ENCODE peak calls at places on chromosomes 11 and 22, in six cellular contexts. One of them, this sample, is unnamed.

GRCh38 chr11:8192896-8193209 is 24.0 kb upstream of the RIC3 start:
- DNase-seq in brain microvascular endothelial cell: no peak
- DNase-seq in iPS DF 6.9: no peak
- DNase-seq in CD4-positive, alpha-beta T cell: no peak
- DNase-seq in GM12878: no peak
- DNase-seq in K562: no peak
- DNase-seq in this sample: no peak

GRCh38 chr11:117620131-117620530 is 176.9 kb downstream of the DSCAML1 start:
- DNase-seq in brain microvascular endothelial cell: no peak
- DNase-seq in iPS DF 6.9: no peak
- DNase-seq in CD4-positive, alpha-beta T cell: no peak
- DNase-seq in GM12878: no peak
- DNase-seq in K562: no peak
- DNase-seq in this sample: no peak

GRCh38 chr11:1879941-1880720 is 11.6 kb downstream of the PRR33 start:
- DNase-seq in brain microvascular endothelial cell: no peak
- DNase-seq in iPS DF 6.9: no peak
- DNase-seq in CD4-positive, alpha-beta T cell: no peak
- DNase-seq in GM12878: no peak
- DNase-seq in K562: no peak
- DNase-seq in this sample: peak

GRCh38 chr22:49735411-49736311 is 92.0 kb downstream of the BRD1 start:
- DNase-seq in brain microvascular endothelial cell: no peak
- DNase-seq in iPS DF 6.9: no peak
- DNase-seq in CD4-positive, alpha-beta T cell: no peak
- DNase-seq in GM12878: no peak
- DNase-seq in K562: peak
- DNase-seq in this sample: peak

GRCh38 chr11:116732740-116733385 is 39.9 kb downstream of the BUD13 start:
- DNase-seq in brain microvascular endothelial cell: peak
- DNase-seq in iPS DF 6.9: peak
- DNase-seq in CD4-positive, alpha-beta T cell: peak
- DNase-seq in GM12878: peak
- DNase-seq in K562: peak
- DNase-seq in this sample: peak

GRCh38 chr22:17949926-17950473 is 74.4 kb downstream of the MICAL3 start:
- DNase-seq in brain microvascular endothelial cell: no peak
- DNase-seq in iPS DF 6.9: no peak
- DNase-seq in CD4-positive, alpha-beta T cell: no peak
- DNase-seq in GM12878: no peak
- DNase-seq in K562: no peak
- DNase-seq in this sample: no peak

GRCh38 chr11:80783561-80783960 is 1342.7 kb upstream of the TENM4 start:
- DNase-seq in brain microvascular endothelial cell: no peak
- DNase-seq in iPS DF 6.9: no peak
- DNase-seq in CD4-positive, alpha-beta T cell: no peak
- DNase-seq in GM12878: no peak
- DNase-seq in K562: no peak
- DNase-seq in this sample: no peak

GRCh38 chr11:442611-443081 is 835 bp upstream of the ANO9 start:
- DNase-seq in brain microvascular endothelial cell: no peak
- DNase-seq in iPS DF 6.9: no peak
- DNase-seq in CD4-positive, alpha-beta T cell: no peak
- DNase-seq in GM12878: no peak
- DNase-seq in K562: no peak
- DNase-seq in this sample: no peak

GRCh38 chr11:130144129-130144528 is 15.5 kb upstream of the ST14 start:
- DNase-seq in brain microvascular endothelial cell: no peak
- DNase-seq in iPS DF 6.9: no peak
- DNase-seq in CD4-positive, alpha-beta T cell: no peak
- DNase-seq in GM12878: no peak
- DNase-seq in K562: no peak
- DNase-seq in this sample: no peak

GRCh38 chr11:121459413-121460041 is 6.8 kb upstream of the SORL1-AS1 start:
- DNase-seq in brain microvascular endothelial cell: no peak
- DNase-seq in iPS DF 6.9: no peak
- DNase-seq in CD4-positive, alpha-beta T cell: no peak
- DNase-seq in GM12878: no peak
- DNase-seq in K562: no peak
- DNase-seq in this sample: no peak

GRCh38 chr11:8263109-8263768 is 439 bp downstream of the LMO1 start:
- DNase-seq in brain microvascular endothelial cell: peak
- DNase-seq in iPS DF 6.9: no peak
- DNase-seq in CD4-positive, alpha-beta T cell: no peak
- DNase-seq in GM12878: no peak
- DNase-seq in K562: no peak
- DNase-seq in this sample: no peak

GRCh38 chr11:78195917-78196545 is 7.3 kb downstream of the USP35 start:
- DNase-seq in brain microvascular endothelial cell: no peak
- DNase-seq in iPS DF 6.9: no peak
- DNase-seq in CD4-positive, alpha-beta T cell: no peak
- DNase-seq in GM12878: no peak
- DNase-seq in K562: no peak
- DNase-seq in this sample: no peak

GRCh38 chr11:76380161-76380976 is 563 bp downstream of the THAP12 start:
- DNase-seq in brain microvascular endothelial cell: peak
- DNase-seq in iPS DF 6.9: no peak
- DNase-seq in CD4-positive, alpha-beta T cell: peak
- DNase-seq in GM12878: no peak
- DNase-seq in K562: peak
- DNase-seq in this sample: peak

GRCh38 chr11:75238595-75239245 is 1.9 kb upstream of the TPBGL start:
- DNase-seq in brain microvascular endothelial cell: no peak
- DNase-seq in iPS DF 6.9: no peak
- DNase-seq in CD4-positive, alpha-beta T cell: no peak
- DNase-seq in GM12878: no peak
- DNase-seq in K562: no peak
- DNase-seq in this sample: no peak

GRCh38 chr22:27575348-27575747 is 226.2 kb downstream of the MN1 start:
- DNase-seq in brain microvascular endothelial cell: no peak
- DNase-seq in iPS DF 6.9: no peak
- DNase-seq in CD4-positive, alpha-beta T cell: no peak
- DNase-seq in GM12878: no peak
- DNase-seq in K562: no peak
- DNase-seq in this sample: no peak

GRCh38 chr22:39471421-39472141 is 14.8 kb downstream of the MGAT3 start:
- DNase-seq in brain microvascular endothelial cell: peak
- DNase-seq in iPS DF 6.9: no peak
- DNase-seq in CD4-positive, alpha-beta T cell: no peak
- DNase-seq in GM12878: peak
- DNase-seq in K562: peak
- DNase-seq in this sample: peak

GRCh38 chr11:32870676-32871075 is 21.9 kb upstream of the QSER1 start:
- DNase-seq in brain microvascular endothelial cell: no peak
- DNase-seq in iPS DF 6.9: no peak
- DNase-seq in CD4-positive, alpha-beta T cell: peak
- DNase-seq in GM12878: no peak
- DNase-seq in K562: peak
- DNase-seq in this sample: peak

DNA sequence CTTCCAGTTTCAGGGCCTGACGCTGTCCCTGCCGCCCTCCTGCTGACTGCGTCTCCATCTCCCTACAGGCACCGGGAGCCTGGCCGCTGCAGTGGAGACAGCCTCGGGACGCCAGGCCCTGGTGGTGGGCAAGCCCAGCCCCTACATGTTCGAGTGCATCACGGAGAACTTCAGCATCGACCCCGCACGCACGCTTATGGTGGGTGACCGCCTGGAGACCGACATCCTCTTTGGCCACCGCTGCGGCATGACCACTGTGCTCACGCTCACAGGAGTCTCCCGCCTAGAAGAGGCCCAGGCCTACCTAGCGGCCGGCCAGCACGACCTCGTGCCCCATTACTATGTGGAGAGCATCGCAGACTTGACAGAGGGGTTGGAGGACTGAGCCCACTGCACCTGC is 7.0 kb downstream of the PDXP start:
- DNase-seq in brain microvascular endothelial cell: no peak
- DNase-seq in iPS DF 6.9: no peak
- DNase-seq in CD4-positive, alpha-beta T cell: no peak
- DNase-seq in GM12878: no peak
- DNase-seq in K562: peak
- DNase-seq in this sample: no peak
- H3K27ac ChIP-seq in brain microvascular endothelial cell: no peak
- H3K27ac ChIP-seq in iPS DF 6.9: no peak
- H3K27ac ChIP-seq in CD4-positive, alpha-beta T cell: no peak
- H3K27ac ChIP-seq in GM12878: no peak
- H3K27ac ChIP-seq in K562: no peak
- H3K27ac ChIP-seq in this sample: no peak

GRCh38 chr22:31192513-31192912 is 19.6 kb upstream of the LIMK2 start:
- DNase-seq in brain microvascular endothelial cell: no peak
- DNase-seq in iPS DF 6.9: no peak
- DNase-seq in CD4-positive, alpha-beta T cell: no peak
- DNase-seq in GM12878: no peak
- DNase-seq in K562: no peak
- DNase-seq in this sample: peak

GRCh38 chr22:31185056-31185455 is 25.1 kb downstream of the RNF185 start:
- DNase-seq in brain microvascular endothelial cell: no peak
- DNase-seq in iPS DF 6.9: no peak
- DNase-seq in CD4-positive, alpha-beta T cell: no peak
- DNase-seq in GM12878: no peak
- DNase-seq in K562: no peak
- DNase-seq in this sample: no peak

GRCh38 chr22:31193092-31193491 is 19.0 kb upstream of the LIMK2 start:
- DNase-seq in brain microvascular endothelial cell: no peak
- DNase-seq in iPS DF 6.9: no peak
- DNase-seq in CD4-positive, alpha-beta T cell: no peak
- DNase-seq in GM12878: no peak
- DNase-seq in K562: no peak
- DNase-seq in this sample: no peak

GRCh38 chr22:31184015-31184414 is 24.0 kb downstream of the RNF185 start:
- DNase-seq in brain microvascular endothelial cell: no peak
- DNase-seq in iPS DF 6.9: no peak
- DNase-seq in CD4-positive, alpha-beta T cell: no peak
- DNase-seq in GM12878: no peak
- DNase-seq in K562: no peak
- DNase-seq in this sample: no peak

GRCh38 chr22:31187627-31188026 is 24.5 kb upstream of the LIMK2 start:
- DNase-seq in brain microvascular endothelial cell: no peak
- DNase-seq in iPS DF 6.9: no peak
- DNase-seq in CD4-positive, alpha-beta T cell: no peak
- DNase-seq in GM12878: no peak
- DNase-seq in K562: no peak
- DNase-seq in this sample: no peak
- H3K27ac ChIP-seq in brain microvascular endothelial cell: no peak
- H3K27ac ChIP-seq in iPS DF 6.9: no peak
- H3K27ac ChIP-seq in CD4-positive, alpha-beta T cell: no peak
- H3K27ac ChIP-seq in GM12878: no peak
- H3K27ac ChIP-seq in K562: no peak
- H3K27ac ChIP-seq in this sample: no peak

DNA sequence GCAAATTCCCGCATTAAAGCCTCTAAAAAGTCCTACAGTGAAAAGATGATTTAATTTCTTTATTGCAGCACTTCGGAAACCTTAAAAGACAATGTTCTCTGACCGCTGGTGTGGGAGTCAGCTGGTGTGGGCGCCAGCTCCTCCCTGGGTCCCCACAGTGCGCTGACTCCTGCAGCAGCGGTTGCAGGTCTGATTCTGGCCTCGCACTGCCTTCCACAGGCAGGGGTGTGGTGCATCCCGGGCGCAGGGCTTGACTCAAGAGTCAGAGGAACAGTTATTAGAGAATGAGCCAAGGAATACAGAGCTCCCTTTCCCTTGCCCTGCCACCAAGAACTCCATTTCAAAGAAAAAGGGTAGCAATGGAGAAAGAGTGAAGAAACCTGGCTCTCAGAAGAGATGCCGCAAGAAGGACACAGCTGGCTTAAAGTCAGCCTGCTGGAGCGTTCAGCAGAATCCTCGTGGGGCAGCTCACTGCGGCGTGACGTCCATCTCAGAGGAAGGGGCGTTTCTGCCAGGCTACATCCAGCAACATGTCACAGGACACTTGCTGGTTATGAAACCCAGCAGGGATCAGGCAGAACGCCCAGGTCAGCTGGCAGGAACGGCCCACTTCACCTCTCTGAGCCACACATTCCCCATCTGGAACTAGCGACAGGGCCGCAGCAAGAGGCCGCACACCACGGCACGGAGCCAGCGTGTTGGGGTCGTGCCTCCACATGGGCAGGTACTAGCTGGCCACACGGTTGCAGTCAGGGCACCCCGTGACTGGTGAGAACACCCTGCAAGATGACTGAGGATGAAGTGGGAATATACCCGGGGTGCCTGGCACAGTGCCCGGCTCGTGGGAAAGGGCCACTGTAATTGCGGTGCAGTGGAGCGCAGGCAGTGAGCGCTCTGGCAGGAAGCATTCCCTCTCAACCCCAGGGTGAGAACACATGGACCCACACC is 18.1 kb upstream of the EFCAB6 start:
- DNase-seq in brain microvascular endothelial cell: no peak
- DNase-seq in iPS DF 6.9: no peak
- DNase-seq in CD4-positive, alpha-beta T cell: no peak
- DNase-seq in GM12878: no peak
- DNase-seq in K562: no peak
- DNase-seq in this sample: no peak
- H3K27ac ChIP-seq in brain microvascular endothelial cell: no peak
- H3K27ac ChIP-seq in iPS DF 6.9: no peak
- H3K27ac ChIP-seq in CD4-positive, alpha-beta T cell: no peak
- H3K27ac ChIP-seq in GM12878: no peak
- H3K27ac ChIP-seq in K562: no peak
- H3K27ac ChIP-seq in this sample: no peak

GRCh38 chr22:25447689-25448434 is 116.6 kb upstream of the GRK3 start:
- DNase-seq in brain microvascular endothelial cell: peak
- DNase-seq in iPS DF 6.9: peak
- DNase-seq in CD4-positive, alpha-beta T cell: peak
- DNase-seq in GM12878: peak
- DNase-seq in K562: peak
- DNase-seq in this sample: peak

GRCh38 chr22:25451480-25452114 is 112.9 kb upstream of the GRK3 start:
- DNase-seq in brain microvascular endothelial cell: no peak
- DNase-seq in iPS DF 6.9: no peak
- DNase-seq in CD4-positive, alpha-beta T cell: no peak
- DNase-seq in GM12878: no peak
- DNase-seq in K562: no peak
- DNase-seq in this sample: no peak

GRCh38 chr22:25447067-25447688 is 117.3 kb upstream of the GRK3 start:
- DNase-seq in brain microvascular endothelial cell: no peak
- DNase-seq in iPS DF 6.9: no peak
- DNase-seq in CD4-positive, alpha-beta T cell: no peak
- DNase-seq in GM12878: no peak
- DNase-seq in K562: peak
- DNase-seq in this sample: no peak

GRCh38 chr22:25449781-25450317 is 114.6 kb upstream of the GRK3 start:
- DNase-seq in brain microvascular endothelial cell: no peak
- DNase-seq in iPS DF 6.9: no peak
- DNase-seq in CD4-positive, alpha-beta T cell: no peak
- DNase-seq in GM12878: no peak
- DNase-seq in K562: no peak
- DNase-seq in this sample: no peak

GRCh38 chr22:25448435-25449051 is 115.9 kb upstream of the GRK3 start:
- DNase-seq in brain microvascular endothelial cell: peak
- DNase-seq in iPS DF 6.9: no peak
- DNase-seq in CD4-positive, alpha-beta T cell: no peak
- DNase-seq in GM12878: no peak
- DNase-seq in K562: peak
- DNase-seq in this sample: peak
- H3K27ac ChIP-seq in brain microvascular endothelial cell: peak
- H3K27ac ChIP-seq in iPS DF 6.9: no peak
- H3K27ac ChIP-seq in CD4-positive, alpha-beta T cell: peak
- H3K27ac ChIP-seq in GM12878: peak
- H3K27ac ChIP-seq in K562: peak
- H3K27ac ChIP-seq in this sample: no peak